ENCODE peak calls at places on chromosomes 7 and 10, in ten cellular contexts. X is prostate gland, N is HT-29, R is EL, Z is HS-27A, T is ecto neural progenitor cell, H is brain microvascular endothelial cell, K is A172, S is AG04450, D is NCI-H1436. E is an unnamed sample.

GRCh38 chr10:103451871-103452713 is at the start of gene CALHM2:
- DNase-seq in N (peak), D (peak), Z (no peak), K (peak), X (peak), T (peak), H (peak), S (no peak), R (peak), E (peak)

GRCh38 chr7:37085600-37085999 is 361.3 kb upstream of the AOAH start:
- DNase-seq in K (no peak), S (no peak), X (no peak), N (no peak), H (no peak), Z (no peak), T (no peak), D (no peak), R (no peak), E (no peak)

GRCh38 chr7:140358771-140359095 is 39.6 kb downstream of the SLC37A3 start:
- DNase-seq in X (no peak), K (no peak), D (no peak), H (no peak), T (no peak), N (no peak), Z (no peak), S (no peak), R (no peak), E (no peak)

GRCh38 chr7:138170959-138171703 is 94.9 kb downstream of the AKR1D1 start:
- DNase-seq in T (no peak), X (peak), R (no peak), K (no peak), H (no peak), D (no peak), Z (no peak), N (no peak), S (no peak), E (no peak)

GRCh38 chr7:100475549-100475948 is 3.5 kb downstream of the TSC22D4 start:
- DNase-seq in X (no peak), T (no peak), H (no peak), Z (no peak), S (no peak), K (no peak), D (no peak), R (no peak), N (no peak), E (no peak)

GRCh38 chr7:104979167-104979841 is 34.7 kb upstream of the KMT2E start:
- DNase-seq in T (no peak), K (no peak), H (peak), Z (no peak), X (peak), S (no peak), D (no peak), N (no peak), R (peak), E (peak)

GRCh38 chr10:116798859-116799258 is 50.4 kb upstream of the ENO4 start:
- DNase-seq in N (no peak), T (no peak), H (no peak), D (no peak), Z (no peak), K (no peak), S (no peak), X (no peak), R (no peak), E (no peak)

GRCh38 chr7:50069613-50070012 is 23.4 kb downstream of the ZPBP start:
- DNase-seq in D (no peak), Z (no peak), X (peak), R (peak), T (no peak), N (no peak), K (no peak), S (no peak), H (no peak), E (no peak)

GRCh38 chr10:93039721-93040120 is 20.9 kb upstream of the CYP26C1 start:
- DNase-seq in D (no peak), R (peak), T (no peak), K (peak), H (peak), N (peak), Z (no peak), X (no peak), S (no peak), E (no peak)

GRCh38 chr10:70626056-70626455 is 23.5 kb upstream of the PRF1 start:
- DNase-seq in D (no peak), Z (no peak), X (no peak), T (no peak), H (no peak), N (no peak), S (no peak), R (no peak), K (no peak), E (no peak)

GRCh38 chr10:1401056-1401965 is 336.0 kb downstream of the ADARB2 start:
- DNase-seq in D (no peak), X (no peak), Z (no peak), R (no peak), T (peak), K (no peak), N (no peak), S (no peak), H (no peak), E (no peak)

GRCh38 chr7:137846588-137847417 is at the start of gene DGKI:
- DNase-seq in N (no peak), Z (no peak), X (no peak), H (no peak), D (peak), S (no peak), K (no peak), R (peak), T (peak), E (peak)

GRCh38 chr7:16422917-16423316 is 1.6 kb upstream of the CRPPA start:
- DNase-seq in R (no peak), K (no peak), S (no peak), D (no peak), X (no peak), N (no peak), T (no peak), H (no peak), Z (no peak), E (no peak)

GRCh38 chr10:78802866-78803265 is 265.9 kb upstream of the ZMIZ1 start:
- DNase-seq in Z (no peak), D (no peak), S (peak), X (peak), T (no peak), H (no peak), K (no peak), N (no peak), R (peak), E (peak)

GRCh38 chr7:127940365-127941160 is 90.7 kb downstream of the LRRC4 start:
- DNase-seq in K (no peak), R (no peak), D (no peak), H (no peak), Z (no peak), T (peak), X (no peak), S (no peak), N (no peak), E (no peak)

GRCh38 chr7:29937132-29937531 is 52.5 kb downstream of the SCRN1 start:
- DNase-seq in X (no peak), D (no peak), T (no peak), S (no peak), N (no peak), K (no peak), H (no peak), Z (no peak), R (no peak), E (no peak)

GRCh38 chr10:44635181-44635580 is 250.3 kb upstream of the CXCL12 start:
- DNase-seq in X (no peak), K (no peak), D (no peak), T (no peak), H (no peak), N (no peak), Z (no peak), S (no peak), R (no peak), E (no peak)

GRCh38 chr10:5450605-5451384 is 38.4 kb downstream of the NET1 start:
- DNase-seq in K (no peak), R (no peak), T (no peak), S (no peak), X (no peak), N (no peak), Z (no peak), D (no peak), H (no peak), E (no peak)

GRCh38 chr10:129963831-129964501 is at the start of gene EBF3:
- DNase-seq in T (peak), N (no peak), X (peak), R (peak), H (peak), S (no peak), D (peak), Z (no peak), K (no peak), E (peak)

GRCh38 chr7:47956220-47956619 is 8.0 kb upstream of the PKD1L1 start:
- DNase-seq in T (no peak), S (no peak), Z (no peak), X (no peak), N (no peak), H (no peak), K (no peak), D (no peak), R (no peak), E (no peak)

GRCh38 chr10:112957589-112958202 is 7.6 kb downstream of the TCF7L2 start:
- DNase-seq in Z (no peak), H (no peak), R (peak), N (peak), X (no peak), D (no peak), T (no peak), S (no peak), K (peak), E (no peak)

GRCh38 chr10:64345856-64346255 is 824.7 kb downstream of the REEP3 start:
- DNase-seq in S (no peak), T (no peak), K (no peak), N (no peak), D (no peak), Z (no peak), X (no peak), H (no peak), R (no peak), E (no peak)

GRCh38 chr10:48518412-48518811 is 86.5 kb downstream of the ARHGAP22 start:
- DNase-seq in S (no peak), R (no peak), H (no peak), K (no peak), X (no peak), Z (no peak), T (no peak), N (no peak), D (no peak), E (no peak)

GRCh38 chr10:680146-680545 is 9.3 kb downstream of the DIP2C start:
- DNase-seq in D (peak), N (no peak), S (no peak), Z (no peak), R (no peak), K (no peak), X (no peak), H (no peak), T (no peak), E (no peak)

GRCh38 chr10:78473016-78473415 is 439.4 kb downstream of the RPS24 start:
- DNase-seq in R (no peak), N (no peak), K (no peak), S (no peak), T (peak), X (no peak), D (no peak), H (no peak), Z (no peak), E (peak)

GRCh38 chr10:74786126-74786525 is 40.3 kb upstream of the KAT6B start:
- DNase-seq in D (no peak), R (no peak), K (no peak), H (no peak), T (no peak), N (peak), X (peak), S (no peak), Z (no peak), E (no peak)

GRCh38 chr10:133326745-133327650 is 9.7 kb downstream of the CALY start:
- DNase-seq in D (no peak), R (no peak), K (peak), Z (no peak), S (no peak), X (no peak), H (no peak), N (no peak), T (no peak), E (no peak)

GRCh38 chr10:119466076-119466475 is 76.4 kb downstream of the RGS10 start:
- DNase-seq in K (no peak), N (no peak), H (no peak), R (no peak), T (no peak), X (no peak), Z (no peak), S (no peak), D (no peak), E (no peak)

E was measured in BE2C.